ENCODE peak calls at places on chromosomes 4 and X, in eight cellular contexts. One of them, this sample, is unnamed.

GRCh38 chr4:54094449-54094848 is 5.5 kb upstream of the GSX2 start:
- DNase-seq in tibial artery: no peak
- DNase-seq in fibroblast of the aortic adventitia: no peak
- DNase-seq in GM23338: peak
- DNase-seq in psoas muscle: no peak
- DNase-seq in ovary: no peak
- DNase-seq in mucosa of descending colon: no peak
- DNase-seq in brain microvascular endothelial cell: no peak
- DNase-seq in this sample: no peak

GRCh38 chrX:15815779-15816452 is 25.6 kb downstream of the ZRSR2 start:
- DNase-seq in tibial artery: no peak
- DNase-seq in fibroblast of the aortic adventitia: peak
- DNase-seq in GM23338: peak
- DNase-seq in psoas muscle: no peak
- DNase-seq in ovary: no peak
- DNase-seq in mucosa of descending colon: peak
- DNase-seq in brain microvascular endothelial cell: no peak
- DNase-seq in this sample: no peak

GRCh38 chr4:40462326-40462725 is 127.2 kb downstream of the CHRNA9 start:
- DNase-seq in tibial artery: no peak
- DNase-seq in fibroblast of the aortic adventitia: no peak
- DNase-seq in GM23338: peak
- DNase-seq in psoas muscle: no peak
- DNase-seq in ovary: no peak
- DNase-seq in mucosa of descending colon: no peak
- DNase-seq in brain microvascular endothelial cell: no peak
- DNase-seq in this sample: no peak

GRCh38 chr4:183798249-183798920 is 106.7 kb upstream of the STOX2 start:
- DNase-seq in tibial artery: no peak
- DNase-seq in fibroblast of the aortic adventitia: no peak
- DNase-seq in GM23338: peak
- DNase-seq in psoas muscle: no peak
- DNase-seq in ovary: no peak
- DNase-seq in mucosa of descending colon: peak
- DNase-seq in brain microvascular endothelial cell: no peak
- DNase-seq in this sample: no peak

GRCh38 chr4:139740121-139740520 is 74.5 kb downstream of the MGST2 start:
- DNase-seq in tibial artery: no peak
- DNase-seq in fibroblast of the aortic adventitia: no peak
- DNase-seq in GM23338: no peak
- DNase-seq in psoas muscle: peak
- DNase-seq in ovary: peak
- DNase-seq in mucosa of descending colon: no peak
- DNase-seq in brain microvascular endothelial cell: no peak
- DNase-seq in this sample: no peak

GRCh38 chr4:19880205-19880604 is 371.5 kb upstream of the SLIT2 start:
- DNase-seq in tibial artery: no peak
- DNase-seq in fibroblast of the aortic adventitia: peak
- DNase-seq in GM23338: no peak
- DNase-seq in psoas muscle: no peak
- DNase-seq in ovary: no peak
- DNase-seq in mucosa of descending colon: no peak
- DNase-seq in brain microvascular endothelial cell: no peak
- DNase-seq in this sample: no peak

GRCh38 chrX:147476008-147476407 is 435.7 kb upstream of the FMR1 start:
- DNase-seq in tibial artery: no peak
- DNase-seq in fibroblast of the aortic adventitia: no peak
- DNase-seq in GM23338: peak
- DNase-seq in psoas muscle: no peak
- DNase-seq in ovary: no peak
- DNase-seq in mucosa of descending colon: peak
- DNase-seq in brain microvascular endothelial cell: no peak
- DNase-seq in this sample: no peak

GRCh38 chrX:72100824-72101351 is 30.8 kb downstream of the RTL5 start:
- DNase-seq in tibial artery: no peak
- DNase-seq in fibroblast of the aortic adventitia: no peak
- DNase-seq in GM23338: no peak
- DNase-seq in psoas muscle: no peak
- DNase-seq in ovary: no peak
- DNase-seq in mucosa of descending colon: peak
- DNase-seq in brain microvascular endothelial cell: no peak
- DNase-seq in this sample: no peak

GRCh38 chr4:157389751-157390150 is 169.2 kb downstream of the GRIA2 start:
- DNase-seq in tibial artery: no peak
- DNase-seq in fibroblast of the aortic adventitia: no peak
- DNase-seq in GM23338: no peak
- DNase-seq in psoas muscle: no peak
- DNase-seq in ovary: no peak
- DNase-seq in mucosa of descending colon: no peak
- DNase-seq in brain microvascular endothelial cell: no peak
- DNase-seq in this sample: no peak

GRCh38 chr4:85092536-85092935 is 126.0 kb upstream of the WDFY3 start:
- DNase-seq in tibial artery: no peak
- DNase-seq in fibroblast of the aortic adventitia: no peak
- DNase-seq in GM23338: no peak
- DNase-seq in psoas muscle: no peak
- DNase-seq in ovary: no peak
- DNase-seq in mucosa of descending colon: no peak
- DNase-seq in brain microvascular endothelial cell: no peak
- DNase-seq in this sample: no peak

GRCh38 chrX:120749141-120749846 is 119.4 kb upstream of the C1GALT1C1 start:
- DNase-seq in tibial artery: no peak
- DNase-seq in fibroblast of the aortic adventitia: no peak
- DNase-seq in GM23338: no peak
- DNase-seq in psoas muscle: no peak
- DNase-seq in ovary: no peak
- DNase-seq in mucosa of descending colon: no peak
- DNase-seq in brain microvascular endothelial cell: no peak
- DNase-seq in this sample: no peak

GRCh38 chr4:68581382-68582338 is 5.5 kb upstream of the UGT2B17 start:
- DNase-seq in tibial artery: no peak
- DNase-seq in fibroblast of the aortic adventitia: no peak
- DNase-seq in GM23338: no peak
- DNase-seq in psoas muscle: no peak
- DNase-seq in ovary: no peak
- DNase-seq in mucosa of descending colon: no peak
- DNase-seq in brain microvascular endothelial cell: no peak
- DNase-seq in this sample: no peak

GRCh38 chr4:53309321-53310020 is 56.4 kb downstream of the SCFD2 start:
- DNase-seq in tibial artery: no peak
- DNase-seq in fibroblast of the aortic adventitia: peak
- DNase-seq in GM23338: no peak
- DNase-seq in psoas muscle: no peak
- DNase-seq in ovary: no peak
- DNase-seq in mucosa of descending colon: no peak
- DNase-seq in brain microvascular endothelial cell: no peak
- DNase-seq in this sample: no peak

GRCh38 chrX:153409414-153410101 is 1.7 kb upstream of the ZFP92 start:
- DNase-seq in tibial artery: no peak
- DNase-seq in fibroblast of the aortic adventitia: no peak
- DNase-seq in GM23338: no peak
- DNase-seq in psoas muscle: no peak
- DNase-seq in ovary: no peak
- DNase-seq in mucosa of descending colon: no peak
- DNase-seq in brain microvascular endothelial cell: no peak
- DNase-seq in this sample: no peak

GRCh38 chrX:49247916-49248811 is 12.9 kb downstream of the CCDC22 start:
- DNase-seq in tibial artery: no peak
- DNase-seq in fibroblast of the aortic adventitia: no peak
- DNase-seq in GM23338: no peak
- DNase-seq in psoas muscle: no peak
- DNase-seq in ovary: no peak
- DNase-seq in mucosa of descending colon: no peak
- DNase-seq in brain microvascular endothelial cell: no peak
- DNase-seq in this sample: no peak

GRCh38 chrX:111041018-111041462 is 55.0 kb upstream of the PAK3 start:
- DNase-seq in tibial artery: no peak
- DNase-seq in fibroblast of the aortic adventitia: peak
- DNase-seq in GM23338: peak
- DNase-seq in psoas muscle: no peak
- DNase-seq in ovary: no peak
- DNase-seq in mucosa of descending colon: peak
- DNase-seq in brain microvascular endothelial cell: peak
- DNase-seq in this sample: peak

GRCh38 chr4:16667464-16667863 is 231.0 kb downstream of the LDB2 start:
- DNase-seq in tibial artery: no peak
- DNase-seq in fibroblast of the aortic adventitia: peak
- DNase-seq in GM23338: no peak
- DNase-seq in psoas muscle: no peak
- DNase-seq in ovary: no peak
- DNase-seq in mucosa of descending colon: no peak
- DNase-seq in brain microvascular endothelial cell: peak
- DNase-seq in this sample: no peak

GRCh38 chr4:25306658-25307057 is 5.9 kb upstream of the ZCCHC4 start:
- DNase-seq in tibial artery: no peak
- DNase-seq in fibroblast of the aortic adventitia: no peak
- DNase-seq in GM23338: no peak
- DNase-seq in psoas muscle: no peak
- DNase-seq in ovary: no peak
- DNase-seq in mucosa of descending colon: no peak
- DNase-seq in brain microvascular endothelial cell: no peak
- DNase-seq in this sample: no peak

GRCh38 chr4:87843936-87844335 is 11.2 kb downstream of the MEPE start:
- DNase-seq in tibial artery: peak
- DNase-seq in fibroblast of the aortic adventitia: peak
- DNase-seq in GM23338: no peak
- DNase-seq in psoas muscle: no peak
- DNase-seq in ovary: no peak
- DNase-seq in mucosa of descending colon: no peak
- DNase-seq in brain microvascular endothelial cell: peak
- DNase-seq in this sample: no peak

GRCh38 chr4:168744021-168744420 is 247.2 kb downstream of the PALLD start:
- DNase-seq in tibial artery: no peak
- DNase-seq in fibroblast of the aortic adventitia: no peak
- DNase-seq in GM23338: no peak
- DNase-seq in psoas muscle: no peak
- DNase-seq in ovary: no peak
- DNase-seq in mucosa of descending colon: no peak
- DNase-seq in brain microvascular endothelial cell: peak
- DNase-seq in this sample: no peak

GRCh38 chrX:134004038-134004437 is 18.6 kb upstream of the GPC3 start:
- DNase-seq in tibial artery: no peak
- DNase-seq in fibroblast of the aortic adventitia: peak
- DNase-seq in GM23338: no peak
- DNase-seq in psoas muscle: no peak
- DNase-seq in ovary: no peak
- DNase-seq in mucosa of descending colon: no peak
- DNase-seq in brain microvascular endothelial cell: peak
- DNase-seq in this sample: no peak

GRCh38 chr4:107069049-107069448 is 32.9 kb upstream of the DKK2 start:
- DNase-seq in tibial artery: no peak
- DNase-seq in fibroblast of the aortic adventitia: peak
- DNase-seq in GM23338: no peak
- DNase-seq in psoas muscle: no peak
- DNase-seq in ovary: no peak
- DNase-seq in mucosa of descending colon: no peak
- DNase-seq in brain microvascular endothelial cell: peak
- DNase-seq in this sample: no peak

GRCh38 chrX:114924846-114925245 is 92.6 kb downstream of the IL13RA2 start:
- DNase-seq in tibial artery: no peak
- DNase-seq in fibroblast of the aortic adventitia: peak
- DNase-seq in GM23338: peak
- DNase-seq in psoas muscle: no peak
- DNase-seq in ovary: no peak
- DNase-seq in mucosa of descending colon: no peak
- DNase-seq in brain microvascular endothelial cell: peak
- DNase-seq in this sample: peak

GRCh38 chr4:133112641-133113040 is 36.5 kb upstream of the PCDH10 start:
- DNase-seq in tibial artery: no peak
- DNase-seq in fibroblast of the aortic adventitia: no peak
- DNase-seq in GM23338: no peak
- DNase-seq in psoas muscle: no peak
- DNase-seq in ovary: no peak
- DNase-seq in mucosa of descending colon: no peak
- DNase-seq in brain microvascular endothelial cell: no peak
- DNase-seq in this sample: no peak
- H3K4me3 ChIP-seq in tibial artery: no peak
- H3K4me3 ChIP-seq in fibroblast of the aortic adventitia: no peak
- H3K4me3 ChIP-seq in GM23338: no peak
- H3K4me3 ChIP-seq in psoas muscle: no peak
- H3K4me3 ChIP-seq in ovary: no peak
- H3K4me3 ChIP-seq in mucosa of descending colon: no peak
- H3K4me3 ChIP-seq in brain microvascular endothelial cell: no peak
- H3K4me3 ChIP-seq in this sample: no peak

DNA sequence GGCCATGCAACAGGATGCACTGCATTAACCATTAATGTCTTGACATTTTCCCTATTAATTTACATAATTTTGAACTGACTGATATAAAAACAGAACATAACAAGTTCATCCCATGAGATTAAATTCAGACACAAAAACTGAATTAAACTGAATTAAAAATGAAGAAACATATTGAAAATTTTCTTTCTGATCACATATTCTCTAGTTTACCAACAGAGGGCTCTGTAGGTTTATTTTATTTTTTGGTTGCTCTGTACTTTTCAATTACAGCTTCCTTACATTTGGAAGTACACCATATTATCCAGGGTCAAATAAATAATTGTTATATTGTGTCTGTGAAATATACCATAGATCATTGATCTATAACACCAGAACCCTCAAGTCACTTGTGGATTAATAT is 27.3 kb upstream of the CT83 start:
- DNase-seq in tibial artery: no peak
- DNase-seq in fibroblast of the aortic adventitia: peak
- DNase-seq in GM23338: no peak
- DNase-seq in psoas muscle: no peak
- DNase-seq in ovary: no peak
- DNase-seq in mucosa of descending colon: no peak
- DNase-seq in brain microvascular endothelial cell: no peak
- DNase-seq in this sample: no peak
- TF ChIP-seq CTCF in tibial artery: no peak
- TF ChIP-seq CTCF in fibroblast of the aortic adventitia: peak
- TF ChIP-seq CTCF in GM23338: peak
- TF ChIP-seq CTCF in psoas muscle: peak
- TF ChIP-seq CTCF in ovary: no peak
- TF ChIP-seq CTCF in mucosa of descending colon: no peak
- TF ChIP-seq CTCF in brain microvascular endothelial cell: no peak
- TF ChIP-seq CTCF in this sample: no peak

GRCh38 chrX:53089224-53089842 is 4.6 kb upstream of the KANTR start:
- DNase-seq in tibial artery: peak
- DNase-seq in fibroblast of the aortic adventitia: peak
- DNase-seq in GM23338: peak
- DNase-seq in psoas muscle: peak
- DNase-seq in ovary: peak
- DNase-seq in mucosa of descending colon: peak
- DNase-seq in brain microvascular endothelial cell: peak
- DNase-seq in this sample: no peak
- H3K4me3 ChIP-seq in tibial artery: peak
- H3K4me3 ChIP-seq in fibroblast of the aortic adventitia: peak
- H3K4me3 ChIP-seq in GM23338: peak
- H3K4me3 ChIP-seq in psoas muscle: peak
- H3K4me3 ChIP-seq in ovary: peak
- H3K4me3 ChIP-seq in mucosa of descending colon: no peak
- H3K4me3 ChIP-seq in brain microvascular endothelial cell: peak
- H3K4me3 ChIP-seq in this sample: peak

DNA sequence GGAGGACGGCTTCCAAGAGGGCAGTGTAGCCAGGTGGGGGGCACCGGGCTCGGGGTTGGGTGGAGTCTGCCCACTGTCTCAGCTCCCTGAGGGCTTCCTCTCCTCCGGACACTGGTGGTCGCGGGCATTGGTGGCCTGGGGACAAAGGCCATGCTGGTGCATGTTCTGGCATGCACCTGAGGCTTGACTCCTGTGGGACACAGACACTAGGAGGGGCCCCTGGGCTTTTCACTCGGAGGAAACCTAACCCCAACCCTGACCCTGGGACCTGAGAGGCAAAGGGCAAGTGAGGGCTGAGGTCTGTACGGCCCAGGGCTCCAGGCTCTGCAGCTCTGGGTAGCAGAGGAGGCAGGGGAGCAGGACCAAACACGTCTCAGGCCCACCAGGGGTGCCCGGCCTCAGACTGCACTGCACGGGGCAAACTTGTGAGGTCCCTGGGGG is 22.3 kb upstream of the FGFR3 start:
- DNase-seq in tibial artery: no peak
- DNase-seq in fibroblast of the aortic adventitia: no peak
- DNase-seq in GM23338: no peak
- DNase-seq in psoas muscle: no peak
- DNase-seq in ovary: no peak
- DNase-seq in mucosa of descending colon: no peak
- DNase-seq in brain microvascular endothelial cell: no peak
- DNase-seq in this sample: no peak
- TF ChIP-seq CTCF in tibial artery: no peak
- TF ChIP-seq CTCF in fibroblast of the aortic adventitia: no peak
- TF ChIP-seq CTCF in GM23338: no peak
- TF ChIP-seq CTCF in psoas muscle: no peak
- TF ChIP-seq CTCF in ovary: no peak
- TF ChIP-seq CTCF in mucosa of descending colon: no peak
- TF ChIP-seq CTCF in brain microvascular endothelial cell: no peak
- TF ChIP-seq CTCF in this sample: no peak

This sample was measured in retinal pigment epithelial cell.